ENCODE peak calls at places on chromosomes 1 and 21, in eight cellular contexts. I is SK-MEL-5; L is lower leg skin; V is mesenteric fat pad; O is Calu3; C is stimulated activated CD8-positive, alpha-beta memory T cell treated with anti-CD3 and anti-CD28 coated beads, Interleukin-15, amount 100 ng/mL, for 1 hour; U is RPMI7951; Q is type B pancreatic cell. W is an unnamed sample.

GRCh38 chr1:12047120-12047876 is 15.8 kb upstream of the TNFRSF8 start:
- DNase-seq in U (peak), L (no peak), I (no peak), C (no peak), Q (no peak), O (no peak), V (no peak), W (peak)

GRCh38 chr1:58442114-58442513 is 104.4 kb downstream of the OMA1 start:
- DNase-seq in I (no peak), U (peak), Q (no peak), O (no peak), C (no peak), L (no peak), V (no peak), W (no peak)

GRCh38 chr1:217134857-217135568 is 411.8 kb upstream of the ESRRG start:
- DNase-seq in Q (no peak), I (no peak), U (no peak), L (peak), C (no peak), O (peak), V (no peak), W (no peak)

GRCh38 chr21:39673736-39674135 is 61.0 kb downstream of the B3GALT5 start:
- DNase-seq in L (peak), Q (no peak), O (no peak), C (no peak), U (no peak), V (no peak), I (no peak), W (no peak)

GRCh38 chr1:182720465-182720864 is 36.1 kb upstream of the RGS8 start:
- DNase-seq in O (peak), V (no peak), C (no peak), U (no peak), L (no peak), I (peak), Q (no peak), W (no peak)

GRCh38 chr1:53526451-53527101 is 67.4 kb downstream of the DMRTB1 start:
- DNase-seq in I (no peak), Q (no peak), L (no peak), V (no peak), U (no peak), C (no peak), O (no peak), W (no peak)

GRCh38 chr1:27598902-27599528 is 4.9 kb downstream of the AHDC1 start:
- DNase-seq in O (no peak), V (no peak), L (no peak), U (peak), I (no peak), C (no peak), Q (no peak), W (peak)

GRCh38 chr1:54967372-54967771 is 13.1 kb upstream of the TMEM61 start:
- DNase-seq in C (no peak), V (peak), U (peak), O (no peak), I (no peak), L (peak), Q (no peak), W (no peak)

GRCh38 chr1:38153426-38154088 is 107.0 kb upstream of the POU3F1 start:
- DNase-seq in Q (no peak), V (no peak), C (no peak), U (no peak), L (no peak), I (no peak), O (no peak), W (no peak)

GRCh38 chr1:101438359-101438758 is 201.5 kb downstream of the S1PR1 start:
- DNase-seq in O (peak), C (no peak), L (no peak), V (no peak), I (no peak), U (no peak), Q (no peak), W (no peak)

GRCh38 chr1:21901473-21901847 is 35.6 kb downstream of the HSPG2 start:
- DNase-seq in I (no peak), Q (no peak), V (no peak), U (no peak), C (no peak), L (no peak), O (no peak), W (no peak)

GRCh38 chr1:109912873-109913272 is 2.2 kb downstream of the CSF1 start:
- DNase-seq in L (no peak), V (no peak), U (no peak), Q (no peak), O (no peak), C (no peak), I (no peak), W (no peak)

GRCh38 chr21:25960423-25960822 is 210.1 kb downstream of the APP start:
- DNase-seq in I (no peak), Q (no peak), C (no peak), U (no peak), V (no peak), L (no peak), O (no peak), W (no peak)

GRCh38 chr1:2076826-2077225 is 26.6 kb downstream of the PRKCZ start:
- DNase-seq in O (no peak), Q (no peak), L (no peak), V (no peak), U (no peak), C (no peak), I (no peak), W (no peak)

GRCh38 chr1:25692560-25692959 is 76.0 kb downstream of the MAN1C1 start:
- DNase-seq in U (no peak), Q (no peak), I (peak), O (peak), C (no peak), V (no peak), L (no peak), W (no peak)

GRCh38 chr21:45299026-45299863 is 11.6 kb upstream of the POFUT2 start:
- DNase-seq in C (no peak), L (peak), V (peak), Q (no peak), O (no peak), I (no peak), U (no peak), W (no peak)

GRCh38 chr1:228989992-228990827 is 254.9 kb downstream of the RHOU start:
- DNase-seq in L (peak), I (no peak), C (no peak), Q (no peak), O (no peak), V (no peak), U (no peak), W (no peak)

GRCh38 chr1:27607239-27607804 is 3.4 kb upstream of the AHDC1 start:
- DNase-seq in U (peak), C (no peak), Q (no peak), O (no peak), L (no peak), I (no peak), V (no peak), W (no peak)

GRCh38 chr1:178733972-178734371 is 8.9 kb downstream of the RALGPS2 start:
- DNase-seq in V (no peak), C (no peak), Q (no peak), O (no peak), I (peak), L (no peak), U (no peak), W (no peak)

GRCh38 chr1:15004396-15004795 is 149.2 kb upstream of the TMEM51 start:
- DNase-seq in L (no peak), V (no peak), U (no peak), C (no peak), O (peak), I (no peak), Q (no peak), W (no peak)

GRCh38 chr1:116720406-116721071 is 33.7 kb upstream of the CD2 start:
- DNase-seq in U (no peak), V (no peak), Q (no peak), C (no peak), I (no peak), O (no peak), L (no peak), W (no peak)

GRCh38 chr1:198893763-198894444 is 255.1 kb downstream of the PTPRC start:
- DNase-seq in V (no peak), I (no peak), O (no peak), C (no peak), U (no peak), L (no peak), Q (no peak), W (no peak)

GRCh38 chr1:227362039-227362438 is 43.7 kb upstream of the CDC42BPA start:
- DNase-seq in U (no peak), C (no peak), L (no peak), O (no peak), Q (no peak), V (no peak), I (no peak), W (no peak)

GRCh38 chr1:192668434-192668983 is 32.6 kb downstream of the RGS13 start:
- DNase-seq in C (no peak), O (no peak), U (no peak), V (no peak), I (no peak), Q (no peak), L (no peak), W (no peak)

GRCh38 chr1:108593448-108593847 is 33.5 kb downstream of the EEIG2 start:
- DNase-seq in Q (no peak), C (no peak), I (no peak), U (no peak), L (no peak), V (no peak), O (no peak), W (no peak)

GRCh38 chr1:93591833-93592635 is 89.6 kb downstream of the BCAR3 start:
- DNase-seq in O (peak), Q (peak), V (peak), U (no peak), I (no peak), L (peak), C (no peak), W (no peak)

GRCh38 chr1:223011230-223011856 is 131.7 kb downstream of the TLR5 start:
- DNase-seq in U (no peak), Q (no peak), O (no peak), C (no peak), V (no peak), I (no peak), L (no peak), W (no peak)

W was measured in T-helper 2 cell treated with Interferon-gamma antibody and Interleukin-4, amounts not matched to agents 5 μg/mL and 100 μg/mL, for 36 hours.